ENCODE peak calls at places on chromosomes 7 and 10, in eight cellular contexts. O is fibroblast of lung, P is mesothelial cell of epicardium, L is astrocyte of the spinal cord, M is brain microvascular endothelial cell, B is stomach, J is uterus, H is right lobe of liver. A is an unnamed sample.

GRCh38 chr10:123624086-123624485 is 42.1 kb upstream of the GPR26 start:
- DNase-seq in O (no peak), J (no peak), M (no peak), L (no peak), H (no peak), B (no peak), P (no peak), A (no peak)

GRCh38 chr7:36573066-36573465 is 151.2 kb downstream of the AOAH start:
- DNase-seq in H (no peak), L (no peak), J (no peak), B (no peak), P (no peak), O (no peak), M (no peak), A (no peak)

GRCh38 chr7:12303096-12303495 is 92.0 kb downstream of the TMEM106B start:
- DNase-seq in O (no peak), P (no peak), L (no peak), J (no peak), M (no peak), H (no peak), B (no peak), A (no peak)

GRCh38 chr7:131012477-131013031 is 278.5 kb upstream of the KLF14 start:
- DNase-seq in J (no peak), O (no peak), B (no peak), P (no peak), L (no peak), M (no peak), H (no peak), A (no peak)

GRCh38 chr10:43192824-43193223 is 54.6 kb downstream of the CSGALNACT2 start:
- DNase-seq in L (no peak), J (peak; percentile 5), O (no peak), H (no peak), B (no peak), P (no peak), M (no peak), A (no peak)

GRCh38 chr10:65365878-65366277 is 1560.0 kb upstream of the LRRTM3 start:
- DNase-seq in L (no peak), H (no peak), M (peak; percentile 44), J (no peak), P (no peak), B (no peak), O (no peak), A (no peak)

GRCh38 chr7:66213637-66214036 is 8.5 kb downstream of the TPST1 start:
- DNase-seq in P (no peak), M (no peak), J (no peak), L (no peak), H (no peak), O (no peak), B (no peak), A (no peak)

GRCh38 chr7:149126662-149127321 is 668 bp upstream of the ZNF425 start:
- DNase-seq in B (peak; percentile 46), M (no peak), L (peak; percentile 55), J (no peak), H (peak; percentile 71), O (no peak), P (no peak), A (peak; percentile 64)

GRCh38 chr7:23133797-23134196 is 28.2 kb downstream of the KLHL7 start:
- DNase-seq in O (no peak), M (no peak), H (no peak), J (no peak), L (no peak), B (no peak), P (no peak), A (no peak)

GRCh38 chr7:87312215-87312865 is 33.1 kb upstream of the CROT start:
- DNase-seq in J (peak; percentile 45), H (no peak), L (peak; percentile 69), O (peak; percentile 77), M (peak; percentile 46), B (peak; percentile 58), P (no peak), A (no peak)

GRCh38 chr10:90652519-90652918 is 205.3 kb downstream of the HTR7 start:
- DNase-seq in L (peak; percentile 48), H (no peak), B (no peak), M (peak; percentile 56), P (no peak), O (peak; percentile 56), J (no peak), A (no peak)

GRCh38 chr7:129218514-129219036 is 6.3 kb upstream of the AHCYL2 start:
- DNase-seq in H (peak; percentile 76), M (peak; percentile 79), O (peak; percentile 80), B (peak; percentile 89), L (peak; percentile 76), P (peak; percentile 65), J (peak; percentile 87), A (peak; percentile 92)

GRCh38 chr7:12016439-12016838 is 184.4 kb upstream of the THSD7A start:
- DNase-seq in J (no peak), P (no peak), H (no peak), O (no peak), M (no peak), B (no peak), L (no peak), A (no peak)

GRCh38 chr10:69588358-69588757 is 15.1 kb upstream of the NEUROG3 start:
- DNase-seq in L (no peak), P (no peak), M (no peak), H (no peak), B (no peak), O (no peak), J (no peak), A (no peak)

GRCh38 chr7:120877706-120878105 is 19.8 kb upstream of the TSPAN12 start:
- DNase-seq in J (no peak), H (no peak), L (no peak), P (no peak), O (peak; percentile 24), M (no peak), B (no peak), A (no peak)

GRCh38 chr7:77696057-77696642 is at the start of gene RSBN1L:
- DNase-seq in J (peak; percentile 98), H (peak; percentile 99), M (peak; percentile 98), P (peak; percentile 97), B (peak; percentile 99), O (peak; percentile 97), L (peak; percentile 98), A (peak; percentile 99)
- TF ChIP-seq CTCF in J (peak; percentile 37), H (peak; percentile 25), M (peak; percentile 46), P (no peak), B (no peak), O (peak; percentile 13), L (peak; percentile 34), A (peak; percentile 26)

GRCh38 chr10:76311752-76312699 is 880.6 kb downstream of the LRMDA start:
- DNase-seq in O (peak; percentile 20), P (no peak), L (no peak), J (no peak), B (peak; percentile 43), H (no peak), M (no peak), A (peak; percentile 34)

GRCh38 chr10:76318171-76318570 is 886.7 kb downstream of the LRMDA start:
- DNase-seq in M (no peak), H (no peak), J (no peak), L (no peak), P (no peak), O (no peak), B (peak; percentile 30), A (no peak)

GRCh38 chr10:76316234-76316633 is 884.8 kb downstream of the LRMDA start:
- DNase-seq in M (no peak), P (no peak), H (no peak), O (no peak), B (no peak), L (no peak), J (no peak), A (no peak)

GRCh38 chr10:76317078-76317477 is 885.7 kb downstream of the LRMDA start:
- DNase-seq in H (no peak), P (no peak), J (no peak), M (no peak), O (no peak), B (no peak), L (no peak), A (no peak)

DNA sequence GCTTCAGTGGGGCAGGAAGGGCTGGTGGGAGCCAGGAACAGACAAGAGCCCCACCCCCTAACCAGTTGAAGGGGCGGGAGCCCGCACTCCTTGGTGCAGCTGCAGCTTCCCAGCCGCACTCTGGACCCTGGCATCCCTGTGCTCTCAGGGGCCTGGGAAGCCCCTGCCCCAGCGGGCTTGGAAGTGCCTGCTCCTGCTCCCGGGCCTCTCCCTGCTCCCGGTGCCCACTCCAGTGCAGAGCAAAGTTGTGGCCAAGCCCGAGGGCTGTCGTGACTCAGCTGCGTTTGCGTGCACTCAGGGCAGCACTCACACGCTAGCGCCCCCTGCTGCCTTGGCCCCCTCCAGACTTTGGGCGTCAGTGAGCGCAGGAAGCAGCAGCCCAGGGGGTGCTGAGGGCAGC is 883.8 kb downstream of the LRMDA start:
- DNase-seq in B (no peak), L (no peak), P (no peak), O (no peak), J (no peak), H (no peak), M (no peak), A (no peak)
- TF ChIP-seq CTCF in B (no peak), L (no peak), P (no peak), O (no peak), J (no peak), H (no peak), M (no peak), A (no peak)

DNA sequence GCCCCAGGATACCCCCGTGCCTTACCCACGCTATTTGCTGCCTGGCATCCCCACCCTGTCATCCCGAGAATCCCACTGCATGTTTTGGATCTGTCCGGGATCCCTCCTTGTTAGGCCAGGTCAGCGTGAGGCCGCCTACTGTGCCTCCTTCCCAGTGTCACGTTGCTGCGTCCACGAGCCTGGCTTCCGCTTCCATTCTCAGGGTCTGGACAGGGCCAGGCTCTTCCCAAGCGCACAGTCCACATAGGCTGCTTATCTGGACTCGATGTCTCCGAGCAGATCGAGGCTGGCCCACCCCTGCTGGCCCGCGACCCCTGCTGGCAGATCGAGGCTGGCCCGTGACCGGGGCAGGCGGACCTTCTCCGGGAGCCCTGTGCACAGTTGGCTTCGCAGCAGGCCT is 27.1 kb downstream of the FOXK1 start:
- DNase-seq in M (no peak), L (no peak), J (no peak), O (no peak), B (no peak), P (no peak), H (no peak), A (no peak)
- TF ChIP-seq CTCF in M (peak; percentile 23), L (peak; percentile 9), J (no peak), O (no peak), B (no peak), P (no peak), H (no peak), A (no peak)

DNA sequence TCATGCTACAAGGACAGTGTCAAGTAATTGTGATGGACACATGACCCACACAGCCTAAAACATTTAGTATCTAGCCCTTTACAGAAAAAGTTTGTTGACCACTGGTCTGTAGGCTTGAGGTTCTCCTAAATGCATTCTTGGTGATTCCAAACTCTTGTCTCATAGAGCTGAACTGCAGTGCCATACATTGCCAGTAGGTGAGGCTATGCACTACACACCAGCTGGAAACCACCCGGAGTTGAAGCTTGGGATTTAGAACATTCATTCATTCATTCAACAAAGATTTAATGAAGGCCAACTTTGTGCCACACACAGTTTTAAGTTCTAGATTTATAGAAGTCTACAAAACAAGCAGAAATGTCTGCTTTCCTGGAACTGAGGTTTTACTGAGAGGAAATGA is 77.3 kb upstream of the TCF7L2 start:
- DNase-seq in P (no peak), M (no peak), O (no peak), J (no peak), L (no peak), H (no peak), B (no peak), A (no peak)
- TF ChIP-seq CTCF in P (peak; percentile 46), M (peak; percentile 60), O (peak; percentile 37), J (no peak), L (peak; percentile 37), H (no peak), B (no peak), A (peak; percentile 21)

A was measured in heart left ventricle.